ENCODE peak calls at places on chromosomes 5 and 9, in six cellular contexts. R is A549, O is GM23248, T is PC-3, S is lung, I is tibial nerve. F is an unnamed sample.

GRCh38 chr5:126846344-126846743 is 69.4 kb downstream of the LMNB1 start:
- DNase-seq in R (no peak), O (peak), T (no peak), S (no peak), I (no peak), F (no peak)

GRCh38 chr9:100602302-100602930 is 24.5 kb downstream of the CAVIN4 start:
- DNase-seq in R (peak), O (peak), T (peak), S (no peak), I (peak), F (no peak)

GRCh38 chr5:179986328-179986727 is 78.6 kb upstream of the TBC1D9B start:
- DNase-seq in R (no peak), O (no peak), T (peak), S (no peak), I (no peak), F (no peak)

GRCh38 chr5:54704341-54704740 is 186.8 kb downstream of the SNX18 start:
- DNase-seq in R (no peak), O (peak), T (no peak), S (no peak), I (no peak), F (no peak)

GRCh38 chr5:34001231-34001935 is 6.5 kb downstream of the AMACR start:
- DNase-seq in R (no peak), O (peak), T (peak), S (peak), I (no peak), F (no peak)

GRCh38 chr9:34500623-34501267 is 22.0 kb downstream of the ENHO start:
- DNase-seq in R (peak), O (peak), T (peak), S (peak), I (peak), F (peak)

GRCh38 chr5:147240266-147240985 is 5.6 kb downstream of the STK32A start:
- DNase-seq in R (no peak), O (no peak), T (no peak), S (no peak), I (no peak), F (no peak)

GRCh38 chr9:72400866-72401265 is 35.9 kb upstream of the ZFAND5 start:
- DNase-seq in R (no peak), O (no peak), T (no peak), S (no peak), I (no peak), F (no peak)

GRCh38 chr5:170737591-170737990 is 45.9 kb upstream of the GABRP start:
- DNase-seq in R (no peak), O (no peak), T (no peak), S (no peak), I (no peak), F (no peak)

GRCh38 chr5:19555436-19555835 is 432.6 kb downstream of the CDH18 start:
- DNase-seq in R (no peak), O (no peak), T (no peak), S (no peak), I (no peak), F (no peak)

GRCh38 chr5:56941981-56942380 is 9.9 kb downstream of the MIER3 start:
- DNase-seq in R (no peak), O (peak), T (no peak), S (no peak), I (no peak), F (no peak)

GRCh38 chr9:137269231-137269772 is 8.2 kb upstream of the TOR4A start:
- DNase-seq in R (no peak), O (no peak), T (no peak), S (peak), I (no peak), F (no peak)

GRCh38 chr9:112719292-112719691 is 1.4 kb upstream of the INIP start:
- DNase-seq in R (no peak), O (peak), T (no peak), S (no peak), I (no peak), F (no peak)

GRCh38 chr5:36457511-36458260 is 148.7 kb upstream of the SLC1A3 start:
- DNase-seq in R (no peak), O (no peak), T (peak), S (no peak), I (no peak), F (no peak)

GRCh38 chr9:96618209-96619108 is 1.2 kb downstream of the CDC14B start:
- DNase-seq in R (peak), O (peak), T (peak), S (no peak), I (no peak), F (no peak)

GRCh38 chr9:131965101-131965500 is 114.6 kb downstream of the MED27 start:
- DNase-seq in R (no peak), O (no peak), T (no peak), S (no peak), I (no peak), F (no peak)

GRCh38 chr5:57626703-57627102 is 144.1 kb upstream of the ACTBL2 start:
- DNase-seq in R (no peak), O (peak), T (no peak), S (no peak), I (no peak), F (no peak)

GRCh38 chr5:168773231-168773630 is 194.1 kb upstream of the PANK3 start:
- DNase-seq in R (no peak), O (no peak), T (no peak), S (no peak), I (no peak), F (no peak)

GRCh38 chr5:94362857-94363256 is 255.5 kb downstream of the KIAA0825 start:
- DNase-seq in R (no peak), O (peak), T (no peak), S (no peak), I (no peak), F (no peak)

GRCh38 chr9:87546704-87547103 is 49.0 kb downstream of the DAPK1 start:
- DNase-seq in R (no peak), O (peak), T (no peak), S (no peak), I (no peak), F (no peak)

GRCh38 chr9:81028504-81028903 is 660.8 kb downstream of the TLE1 start:
- DNase-seq in R (peak), O (peak), T (peak), S (no peak), I (peak), F (no peak)

GRCh38 chr5:153517105-153517700 is 26.7 kb downstream of the GRIA1 start:
- DNase-seq in R (no peak), O (no peak), T (no peak), S (no peak), I (no peak), F (no peak)

GRCh38 chr5:33474004-33474403 is 33.2 kb downstream of the TARS1 start:
- DNase-seq in R (no peak), O (no peak), T (no peak), S (no peak), I (no peak), F (no peak)

GRCh38 chr9:95060246-95060645 is 257.3 kb downstream of the FANCC start:
- DNase-seq in R (no peak), O (no peak), T (no peak), S (no peak), I (no peak), F (no peak)

GRCh38 chr9:20620658-20621552 is 1.4 kb downstream of the MLLT3 start:
- DNase-seq in R (peak), O (peak), T (peak), S (peak), I (peak), F (peak)

GRCh38 chr5:34449639-34450038 is 206.5 kb upstream of the RAI14 start:
- DNase-seq in R (no peak), O (no peak), T (no peak), S (no peak), I (no peak), F (no peak)

GRCh38 chr5:28576022-28576421 is 1537.6 kb upstream of the CDH9 start:
- DNase-seq in R (no peak), O (no peak), T (peak), S (no peak), I (no peak), F (no peak)

GRCh38 chr5:67875637-67876036 is 339.9 kb upstream of the PIK3R1 start:
- DNase-seq in R (no peak), O (no peak), T (no peak), S (no peak), I (no peak), F (no peak)

GRCh38 chr5:140524003-140524402 is 23.5 kb upstream of the EIF4EBP3 start:
- DNase-seq in R (no peak), O (no peak), T (no peak), S (no peak), I (no peak), F (no peak)

GRCh38 chr5:16983022-16983639 is 47.0 kb upstream of the MYO10 start:
- DNase-seq in R (no peak), O (no peak), T (no peak), S (no peak), I (no peak), F (no peak)

GRCh38 chr5:42109006-42109572 is 184.0 kb downstream of the FBXO4 start:
- DNase-seq in R (no peak), O (no peak), T (peak), S (no peak), I (no peak), F (no peak)

GRCh38 chr5:66609615-66610014 is 13.4 kb downstream of the MAST4 start:
- DNase-seq in R (no peak), O (no peak), T (no peak), S (no peak), I (no peak), F (no peak)

GRCh38 chr9:35318741-35319140 is 156.9 kb downstream of the UNC13B start:
- DNase-seq in R (no peak), O (no peak), T (no peak), S (no peak), I (no peak), F (no peak)

GRCh38 chr9:115141612-115142011 is 23.7 kb upstream of the TNC start:
- DNase-seq in R (no peak), O (no peak), T (peak), S (no peak), I (no peak), F (no peak)

GRCh38 chr5:167050568-167051214 is 1240.8 kb upstream of the WWC1 start:
- DNase-seq in R (no peak), O (no peak), T (no peak), S (no peak), I (no peak), F (no peak)

GRCh38 chr9:107636596-107637405 is 147.2 kb upstream of the KLF4 start:
- DNase-seq in R (no peak), O (peak), T (no peak), S (no peak), I (peak), F (no peak)

GRCh38 chr9:92290785-92291429 is 2.6 kb downstream of the IARS1 start:
- DNase-seq in R (no peak), O (no peak), T (no peak), S (no peak), I (no peak), F (no peak)
- H3K4me3 ChIP-seq in R (peak), O (peak), T (peak), S (no peak), I (no peak), F (no peak)

GRCh38 chr5:172441262-172441751 is 13.0 kb downstream of the SH3PXD2B start:
- DNase-seq in R (no peak), O (peak), T (no peak), S (no peak), I (no peak), F (no peak)
- H3K27ac ChIP-seq in R (no peak), O (peak), T (no peak), S (no peak), I (peak), F (no peak)

GRCh38 chr9:77951369-77951768 is 80.2 kb downstream of the GNAQ start:
- DNase-seq in R (no peak), O (no peak), T (peak), S (no peak), I (no peak), F (no peak)

GRCh38 chr9:77944556-77945261 is 86.9 kb downstream of the GNAQ start:
- DNase-seq in R (no peak), O (no peak), T (no peak), S (peak), I (no peak), F (no peak)

GRCh38 chr9:77943053-77943452 is 88.6 kb downstream of the GNAQ start:
- DNase-seq in R (no peak), O (peak), T (no peak), S (no peak), I (no peak), F (no peak)

GRCh38 chr9:77945798-77946197 is 85.8 kb downstream of the GNAQ start:
- DNase-seq in R (no peak), O (peak), T (no peak), S (no peak), I (no peak), F (no peak)

GRCh38 chr9:77946969-77947368 is 84.6 kb downstream of the GNAQ start:
- DNase-seq in R (no peak), O (no peak), T (peak), S (peak), I (no peak), F (no peak)
- H3K4me3 ChIP-seq in R (no peak), O (no peak), T (no peak), S (no peak), I (no peak), F (no peak)

DNA sequence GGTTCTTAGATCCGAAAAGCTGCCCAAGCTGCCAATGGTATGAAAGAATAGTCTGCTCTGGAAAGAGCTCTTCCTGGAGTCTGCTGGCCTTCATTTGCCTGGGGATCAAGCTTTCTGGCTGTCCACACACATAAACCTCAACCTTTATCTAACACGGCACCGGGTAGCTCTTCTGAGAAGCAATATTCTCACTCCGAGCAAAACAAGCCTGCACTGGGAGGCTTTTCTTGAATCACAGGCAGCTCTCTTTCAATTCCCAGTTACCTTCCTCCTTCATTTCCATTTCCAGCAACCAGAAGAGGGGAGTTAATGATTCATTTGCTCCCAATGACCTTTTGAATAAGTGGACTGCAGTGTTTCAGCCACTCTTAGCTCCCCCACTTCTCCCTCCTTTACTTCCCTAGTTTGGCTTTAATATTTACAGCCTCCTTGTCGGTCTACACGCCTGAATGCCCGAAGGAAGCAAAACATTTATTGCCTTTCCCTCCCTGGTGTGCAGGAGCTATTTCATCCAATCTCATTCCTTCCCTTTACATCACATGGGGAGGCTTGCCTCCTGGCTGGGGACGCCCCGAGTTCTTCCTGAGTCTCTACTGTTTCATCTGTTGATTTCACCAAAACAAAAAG is 187.1 kb downstream of the ARHGEF28 start:
- DNase-seq in R (peak), O (no peak), T (no peak), S (no peak), I (no peak), F (no peak)
- H3K27ac ChIP-seq in R (peak), O (no peak), T (no peak), S (peak), I (no peak), F (no peak)

GRCh38 chr9:110114888-110115259 is 93.1 kb downstream of the C9orf152 start:
- DNase-seq in R (no peak), O (no peak), T (no peak), S (no peak), I (no peak), F (no peak)
- H3K4me3 ChIP-seq in R (no peak), O (no peak), T (no peak), S (no peak), I (no peak), F (no peak)

F was measured in effector memory CD4-positive, alpha-beta T cell.